ENCODE peak calls at places on chromosomes 12 and 14, in seven cellular contexts. C, U, B, T, M, P and Z are unnamed samples.

GRCh38 chr14:38042356-38042755 is 165.3 kb upstream of the SSTR1 start:
- DNase-seq in B (no peak), C (no peak), M (peak; percentile 51), U (no peak), P (peak; percentile 69), T (peak; percentile 65), Z (no peak)

GRCh38 chr12:12166751-12167150 is 96.0 kb downstream of the BCL2L14 start:
- DNase-seq in B (no peak), M (no peak), U (no peak), T (no peak), P (no peak), C (no peak), Z (no peak)

GRCh38 chr14:101335061-101335661 is 226.1 kb upstream of the DIO3 start:
- DNase-seq in U (peak; percentile 77), P (no peak), M (no peak), B (no peak), C (no peak), T (no peak), Z (no peak)

GRCh38 chr12:52209321-52209720 is 17.5 kb upstream of the KRT80 start:
- DNase-seq in C (no peak), B (peak; percentile 76), T (no peak), M (no peak), P (no peak), U (peak; percentile 50), Z (peak; percentile 11)

GRCh38 chr14:75310295-75311059 is 31.8 kb downstream of the FOS start:
- DNase-seq in B (peak; percentile 56), U (peak; percentile 92), P (no peak), C (no peak), M (peak; percentile 90), T (peak; percentile 94), Z (peak; percentile 75)

GRCh38 chr14:95402612-95403011 is 82.9 kb upstream of the CLMN start:
- DNase-seq in M (no peak), P (no peak), T (no peak), B (no peak), C (no peak), U (no peak), Z (no peak)

GRCh38 chr12:97404093-97404492 is 58.5 kb upstream of the RMST start:
- DNase-seq in P (no peak), M (no peak), T (no peak), B (no peak), C (no peak), U (no peak), Z (no peak)

GRCh38 chr12:76216585-76217472 is 131.4 kb downstream of the BBS10 start:
- DNase-seq in U (no peak), T (no peak), P (no peak), B (no peak), M (peak; percentile 32), C (no peak), Z (no peak)

GRCh38 chr12:56208014-56208413 is 13.7 kb downstream of the RNF41 start:
- DNase-seq in P (no peak), C (peak; percentile 97), M (no peak), T (no peak), B (no peak), U (no peak), Z (no peak)

GRCh38 chr14:104134061-104134965 is 4.1 kb upstream of the KIF26A start:
- DNase-seq in T (no peak), C (no peak), M (no peak), P (no peak), U (no peak), B (no peak), Z (peak; percentile 18)

GRCh38 chr14:104135904-104136471 is 2.4 kb upstream of the KIF26A start:
- DNase-seq in B (no peak), P (no peak), U (no peak), T (no peak), C (no peak), M (no peak), Z (peak; percentile 57)

GRCh38 chr14:104133496-104133895 is 4.9 kb upstream of the KIF26A start:
- DNase-seq in M (no peak), T (no peak), B (no peak), P (no peak), U (peak; percentile 44), C (no peak), Z (peak; percentile 10)

GRCh38 chr14:104136472-104137296 is 1.7 kb upstream of the KIF26A start:
- DNase-seq in T (no peak), C (no peak), B (no peak), P (no peak), M (no peak), U (no peak), Z (peak; percentile 38)

GRCh38 chr14:104135121-104135903 is 3.1 kb upstream of the KIF26A start:
- DNase-seq in C (no peak), M (peak; percentile 14), T (no peak), U (no peak), P (no peak), B (no peak), Z (peak; percentile 80)
- TF ChIP-seq CTCF in C (peak; percentile 34), M (no peak), T (peak; percentile 22), U (no peak), P (peak; percentile 10), B (peak; percentile 39), Z (peak; percentile 63)

DNA sequence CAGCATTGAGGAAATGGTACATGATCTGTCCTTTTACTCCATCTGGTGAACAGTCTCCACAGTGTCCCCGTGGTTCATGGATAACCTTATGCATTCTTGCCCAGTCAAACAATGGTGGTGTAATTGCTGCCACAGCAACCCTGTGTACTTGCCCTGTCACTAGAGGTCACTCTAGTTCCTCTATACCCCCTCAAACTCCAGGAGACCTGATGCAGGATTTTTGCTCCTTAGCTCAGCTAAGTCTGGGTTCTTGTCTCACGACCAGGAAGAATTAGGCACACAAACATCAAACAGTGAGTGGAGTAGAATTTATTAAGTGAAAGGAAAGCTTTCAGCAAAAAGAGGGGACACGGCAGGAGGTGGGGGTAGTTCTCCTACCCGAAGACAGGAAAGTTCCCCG is 24.7 kb upstream of the EEA1 start:
- DNase-seq in C (no peak), U (no peak), T (no peak), M (no peak), B (no peak), P (no peak), Z (no peak)
- TF ChIP-seq CTCF in C (no peak), U (no peak), T (no peak), M (no peak), B (peak; percentile 41), P (no peak), Z (no peak)

GRCh38 chr12:31265722-31266121 is 60.2 kb downstream of the SINHCAF start:
- DNase-seq in B (no peak), P (no peak), U (no peak), C (no peak), M (no peak), T (no peak), Z (no peak)
- TF ChIP-seq CTCF in B (no peak), P (no peak), U (no peak), C (no peak), M (no peak), T (no peak), Z (no peak)

DNA sequence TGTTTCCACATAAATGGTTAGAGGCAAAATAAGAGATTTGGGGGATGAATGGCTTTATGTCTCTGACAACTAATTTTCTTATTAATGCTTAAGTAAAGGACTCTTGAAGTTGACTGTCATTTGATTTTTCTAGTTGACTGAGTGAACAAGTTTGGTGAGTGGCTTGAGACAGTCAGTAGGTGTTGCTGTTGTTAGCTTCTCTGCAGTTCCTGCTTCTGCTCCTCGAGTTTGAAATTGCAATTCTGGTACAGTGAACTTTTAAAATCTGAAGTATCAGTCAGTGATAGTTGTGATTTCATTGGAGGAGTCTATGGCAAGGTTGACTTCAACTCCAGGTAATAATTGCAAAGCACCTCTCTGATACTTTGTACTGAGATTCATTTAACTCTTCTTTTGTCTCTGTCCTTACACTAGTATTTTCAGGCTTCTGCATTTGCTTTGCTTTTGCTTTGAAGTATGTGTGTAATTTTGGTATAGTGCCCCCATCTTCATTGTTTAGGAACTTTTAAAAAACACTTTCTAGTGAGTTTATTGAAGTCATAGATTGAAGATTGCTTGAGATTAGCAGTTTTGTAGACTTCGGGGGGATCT is 415.5 kb downstream of the PCNX1 start:
- DNase-seq in T (peak; percentile 72), M (peak; percentile 71), C (peak; percentile 72), P (peak; percentile 43), U (no peak), B (peak; percentile 37), Z (no peak)
- TF ChIP-seq CTCF in T (peak; percentile 76), M (peak; percentile 70), C (peak; percentile 84), P (peak; percentile 74), U (peak; percentile 36), B (peak; percentile 73), Z (no peak)